ENCODE peak calls at places on chromosomes 13 and 19, in five cellular contexts. One of them, this sample, is unnamed.

GRCh38 chr19:2399582-2399981 is 27.8 kb downstream of the TIMM13 start:
- DNase-seq in left ventricle myocardium inferior: no peak
- DNase-seq in heart left ventricle: no peak
- DNase-seq in upper lobe of right lung: no peak
- DNase-seq in neural progenitor cell: no peak
- DNase-seq in this sample: no peak

GRCh38 chr13:77831870-77832269 is 86.8 kb downstream of the EDNRB start:
- DNase-seq in upper lobe of right lung: no peak
- DNase-seq in left ventricle myocardium inferior: no peak
- DNase-seq in heart left ventricle: no peak
- DNase-seq in neural progenitor cell: no peak
- DNase-seq in this sample: no peak

GRCh38 chr13:88097541-88097940 is 426.4 kb downstream of the SLITRK5 start:
- DNase-seq in heart left ventricle: no peak
- DNase-seq in left ventricle myocardium inferior: no peak
- DNase-seq in upper lobe of right lung: no peak
- DNase-seq in neural progenitor cell: no peak
- DNase-seq in this sample: no peak

GRCh38 chr13:99063952-99064351 is 86.1 kb upstream of the DOCK9 start:
- DNase-seq in left ventricle myocardium inferior: no peak
- DNase-seq in upper lobe of right lung: no peak
- DNase-seq in neural progenitor cell: no peak
- DNase-seq in heart left ventricle: no peak
- DNase-seq in this sample: no peak

GRCh38 chr19:54415208-54415900 is at the start of gene TTYH1:
- DNase-seq in heart left ventricle: no peak
- DNase-seq in left ventricle myocardium inferior: no peak
- DNase-seq in neural progenitor cell: peak
- DNase-seq in upper lobe of right lung: no peak
- DNase-seq in this sample: no peak

GRCh38 chr19:53696951-53697350 is 65.2 kb downstream of the DPRX start:
- DNase-seq in upper lobe of right lung: peak
- DNase-seq in left ventricle myocardium inferior: no peak
- DNase-seq in neural progenitor cell: peak
- DNase-seq in heart left ventricle: no peak
- DNase-seq in this sample: no peak

GRCh38 chr19:56566904-56567273 is 379 bp upstream of the ZNF470 start:
- DNase-seq in left ventricle myocardium inferior: peak
- DNase-seq in upper lobe of right lung: peak
- DNase-seq in heart left ventricle: peak
- DNase-seq in neural progenitor cell: no peak
- DNase-seq in this sample: no peak

GRCh38 chr19:55303477-55303876 is 19.7 kb downstream of the BRSK1 start:
- DNase-seq in heart left ventricle: no peak
- DNase-seq in neural progenitor cell: no peak
- DNase-seq in left ventricle myocardium inferior: no peak
- DNase-seq in upper lobe of right lung: no peak
- DNase-seq in this sample: no peak

GRCh38 chr13:21142766-21143165 is 33.6 kb downstream of the SKA3 start:
- DNase-seq in upper lobe of right lung: no peak
- DNase-seq in neural progenitor cell: no peak
- DNase-seq in heart left ventricle: no peak
- DNase-seq in left ventricle myocardium inferior: no peak
- DNase-seq in this sample: no peak

GRCh38 chr19:39998511-39998910 is 1.7 kb downstream of the ZNF546 start:
- DNase-seq in left ventricle myocardium inferior: no peak
- DNase-seq in heart left ventricle: no peak
- DNase-seq in neural progenitor cell: no peak
- DNase-seq in upper lobe of right lung: no peak
- DNase-seq in this sample: no peak

GRCh38 chr13:98537740-98538139 is 39.2 kb downstream of the STK24 start:
- DNase-seq in left ventricle myocardium inferior: no peak
- DNase-seq in neural progenitor cell: no peak
- DNase-seq in upper lobe of right lung: no peak
- DNase-seq in heart left ventricle: no peak
- DNase-seq in this sample: no peak

GRCh38 chr13:95564091-95564490 is 11.6 kb downstream of the CLDN10 start:
- DNase-seq in heart left ventricle: no peak
- DNase-seq in left ventricle myocardium inferior: no peak
- DNase-seq in neural progenitor cell: no peak
- DNase-seq in upper lobe of right lung: no peak
- DNase-seq in this sample: no peak

GRCh38 chr19:19741184-19741583 is 8.3 kb upstream of the ZNF14 start:
- DNase-seq in neural progenitor cell: no peak
- DNase-seq in heart left ventricle: no peak
- DNase-seq in upper lobe of right lung: no peak
- DNase-seq in left ventricle myocardium inferior: no peak
- DNase-seq in this sample: no peak

GRCh38 chr13:110187501-110188161 is 119.3 kb downstream of the COL4A1 start:
- DNase-seq in left ventricle myocardium inferior: peak
- DNase-seq in heart left ventricle: no peak
- DNase-seq in upper lobe of right lung: peak
- DNase-seq in neural progenitor cell: no peak
- DNase-seq in this sample: no peak

GRCh38 chr19:3365447-3366103 is 808 bp upstream of the NFIC start:
- DNase-seq in neural progenitor cell: no peak
- DNase-seq in heart left ventricle: peak
- DNase-seq in left ventricle myocardium inferior: peak
- DNase-seq in upper lobe of right lung: peak
- DNase-seq in this sample: peak

GRCh38 chr13:32029684-32030083 is 1.9 kb upstream of the FRY start:
- DNase-seq in left ventricle myocardium inferior: no peak
- DNase-seq in neural progenitor cell: no peak
- DNase-seq in heart left ventricle: no peak
- DNase-seq in upper lobe of right lung: no peak
- DNase-seq in this sample: no peak

GRCh38 chr19:11152318-11153062 is 3.1 kb downstream of the SPC24 start:
- DNase-seq in neural progenitor cell: no peak
- DNase-seq in upper lobe of right lung: no peak
- DNase-seq in left ventricle myocardium inferior: peak
- DNase-seq in heart left ventricle: no peak
- DNase-seq in this sample: no peak

GRCh38 chr13:51666316-51666715 is 82.1 kb downstream of the WDFY2 start:
- DNase-seq in left ventricle myocardium inferior: no peak
- DNase-seq in upper lobe of right lung: no peak
- DNase-seq in heart left ventricle: no peak
- DNase-seq in neural progenitor cell: no peak
- DNase-seq in this sample: no peak

GRCh38 chr13:95039415-95039814 is 261.8 kb downstream of the ABCC4 start:
- DNase-seq in neural progenitor cell: no peak
- DNase-seq in heart left ventricle: no peak
- DNase-seq in left ventricle myocardium inferior: no peak
- DNase-seq in upper lobe of right lung: no peak
- DNase-seq in this sample: no peak

GRCh38 chr19:18464646-18465045 is 26.7 kb upstream of the ISYNA1 start:
- DNase-seq in left ventricle myocardium inferior: peak
- DNase-seq in heart left ventricle: no peak
- DNase-seq in neural progenitor cell: no peak
- DNase-seq in upper lobe of right lung: peak
- DNase-seq in this sample: peak

GRCh38 chr19:11261902-11262839 is at the start of gene DOCK6:
- DNase-seq in upper lobe of right lung: peak
- DNase-seq in left ventricle myocardium inferior: peak
- DNase-seq in neural progenitor cell: peak
- DNase-seq in heart left ventricle: no peak
- DNase-seq in this sample: peak

GRCh38 chr13:111526922-111527321 is 206.5 kb downstream of the TEX29 start:
- DNase-seq in upper lobe of right lung: no peak
- DNase-seq in heart left ventricle: no peak
- DNase-seq in left ventricle myocardium inferior: no peak
- DNase-seq in neural progenitor cell: no peak
- DNase-seq in this sample: no peak

GRCh38 chr13:30156270-30156669 is 151.1 kb downstream of the KATNAL1 start:
- DNase-seq in left ventricle myocardium inferior: no peak
- DNase-seq in heart left ventricle: no peak
- DNase-seq in upper lobe of right lung: no peak
- DNase-seq in neural progenitor cell: no peak
- DNase-seq in this sample: no peak

GRCh38 chr13:45412274-45413049 is 5.7 kb downstream of the SLC25A30 start:
- DNase-seq in neural progenitor cell: no peak
- DNase-seq in upper lobe of right lung: no peak
- DNase-seq in heart left ventricle: no peak
- DNase-seq in left ventricle myocardium inferior: no peak
- DNase-seq in this sample: no peak

GRCh38 chr13:99955107-99955746 is 16.3 kb downstream of the ZIC5 start:
- DNase-seq in left ventricle myocardium inferior: no peak
- DNase-seq in neural progenitor cell: no peak
- DNase-seq in heart left ventricle: no peak
- DNase-seq in upper lobe of right lung: no peak
- DNase-seq in this sample: no peak

GRCh38 chr19:35143231-35143715 is at the start of gene FXYD7:
- DNase-seq in heart left ventricle: no peak
- DNase-seq in left ventricle myocardium inferior: no peak
- DNase-seq in upper lobe of right lung: no peak
- DNase-seq in neural progenitor cell: peak
- DNase-seq in this sample: peak
- TF ChIP-seq CTCF in heart left ventricle: no peak
- TF ChIP-seq CTCF in left ventricle myocardium inferior: peak
- TF ChIP-seq CTCF in upper lobe of right lung: peak
- TF ChIP-seq CTCF in neural progenitor cell: no peak
- TF ChIP-seq CTCF in this sample: no peak

DNA sequence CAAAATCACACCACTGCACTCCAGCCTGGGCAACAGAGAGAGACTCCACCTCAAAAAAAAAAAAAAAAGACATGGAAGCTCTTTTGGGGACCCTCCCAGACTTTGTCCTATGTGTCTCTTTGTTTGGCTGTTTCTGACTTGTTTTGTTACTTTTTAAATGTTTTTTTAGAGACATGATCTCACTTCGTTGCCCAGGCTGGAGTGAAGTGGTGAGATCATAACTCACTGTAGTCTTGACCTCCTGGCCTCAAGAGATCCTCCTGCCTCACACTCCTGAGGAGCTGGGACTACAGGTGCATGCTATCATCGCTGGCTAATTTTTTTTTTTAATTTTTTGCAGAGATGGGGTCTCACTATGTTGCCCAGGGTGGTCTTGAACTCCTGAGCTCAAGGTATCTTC is 16.4 kb upstream of the DPP9 start:
- DNase-seq in neural progenitor cell: no peak
- DNase-seq in heart left ventricle: no peak
- DNase-seq in left ventricle myocardium inferior: no peak
- DNase-seq in upper lobe of right lung: no peak
- DNase-seq in this sample: no peak
- H3K4me3 ChIP-seq in neural progenitor cell: no peak
- H3K4me3 ChIP-seq in heart left ventricle: no peak
- H3K4me3 ChIP-seq in left ventricle myocardium inferior: no peak
- H3K4me3 ChIP-seq in upper lobe of right lung: no peak
- H3K4me3 ChIP-seq in this sample: no peak

GRCh38 chr19:16232127-16232526 is 34.4 kb downstream of the AP1M1 start:
- DNase-seq in heart left ventricle: no peak
- DNase-seq in upper lobe of right lung: peak
- DNase-seq in left ventricle myocardium inferior: no peak
- DNase-seq in neural progenitor cell: no peak
- DNase-seq in this sample: no peak

GRCh38 chr19:16234552-16235445 is 37.1 kb downstream of the AP1M1 start:
- DNase-seq in upper lobe of right lung: peak
- DNase-seq in heart left ventricle: no peak
- DNase-seq in neural progenitor cell: no peak
- DNase-seq in left ventricle myocardium inferior: no peak
- DNase-seq in this sample: no peak

GRCh38 chr19:16233836-16234551 is 36.3 kb downstream of the AP1M1 start:
- DNase-seq in neural progenitor cell: no peak
- DNase-seq in upper lobe of right lung: peak
- DNase-seq in left ventricle myocardium inferior: no peak
- DNase-seq in heart left ventricle: no peak
- DNase-seq in this sample: no peak

GRCh38 chr19:16233081-16233776 is 35.5 kb downstream of the AP1M1 start:
- DNase-seq in upper lobe of right lung: peak
- DNase-seq in neural progenitor cell: no peak
- DNase-seq in left ventricle myocardium inferior: no peak
- DNase-seq in heart left ventricle: no peak
- DNase-seq in this sample: no peak

DNA sequence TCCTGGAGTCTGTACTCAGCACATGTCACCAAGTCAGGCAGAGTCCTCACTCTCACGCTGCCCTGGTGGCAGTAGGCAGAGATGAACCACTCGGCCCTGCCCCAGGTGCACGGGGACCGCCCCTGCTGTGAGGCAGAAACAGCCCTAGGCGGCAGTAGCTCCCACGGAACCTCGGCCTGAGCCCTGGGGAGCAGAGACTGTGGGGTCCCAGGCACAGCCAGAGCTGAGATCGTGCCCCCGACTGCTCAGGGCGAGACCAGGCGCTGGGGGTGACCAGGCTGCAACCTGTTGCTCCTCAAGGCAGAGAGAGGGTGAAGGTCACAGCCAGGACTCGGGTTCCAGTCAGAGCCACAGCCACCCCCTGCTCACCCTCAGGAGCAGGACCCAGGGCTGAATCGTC is 34.9 kb downstream of the AP1M1 start:
- DNase-seq in neural progenitor cell: no peak
- DNase-seq in heart left ventricle: no peak
- DNase-seq in left ventricle myocardium inferior: no peak
- DNase-seq in upper lobe of right lung: peak
- DNase-seq in this sample: no peak
- TF ChIP-seq CTCF in neural progenitor cell: no peak
- TF ChIP-seq CTCF in heart left ventricle: no peak
- TF ChIP-seq CTCF in left ventricle myocardium inferior: no peak
- TF ChIP-seq CTCF in upper lobe of right lung: no peak
- TF ChIP-seq CTCF in this sample: no peak

GRCh38 chr19:5681446-5682292 is 842 bp downstream of the HSD11B1L start:
- DNase-seq in neural progenitor cell: no peak
- DNase-seq in upper lobe of right lung: no peak
- DNase-seq in left ventricle myocardium inferior: no peak
- DNase-seq in heart left ventricle: no peak
- DNase-seq in this sample: peak
- H3K4me3 ChIP-seq in neural progenitor cell: peak
- H3K4me3 ChIP-seq in upper lobe of right lung: peak
- H3K4me3 ChIP-seq in left ventricle myocardium inferior: peak
- H3K4me3 ChIP-seq in heart left ventricle: no peak
- H3K4me3 ChIP-seq in this sample: peak

GRCh38 chr13:58960909-58961308 is 1202.8 kb downstream of the DIAPH3 start:
- DNase-seq in neural progenitor cell: peak
- DNase-seq in left ventricle myocardium inferior: no peak
- DNase-seq in heart left ventricle: no peak
- DNase-seq in upper lobe of right lung: no peak
- DNase-seq in this sample: no peak
- TF ChIP-seq CTCF in neural progenitor cell: peak
- TF ChIP-seq CTCF in left ventricle myocardium inferior: peak
- TF ChIP-seq CTCF in heart left ventricle: no peak
- TF ChIP-seq CTCF in upper lobe of right lung: peak
- TF ChIP-seq CTCF in this sample: no peak

DNA sequence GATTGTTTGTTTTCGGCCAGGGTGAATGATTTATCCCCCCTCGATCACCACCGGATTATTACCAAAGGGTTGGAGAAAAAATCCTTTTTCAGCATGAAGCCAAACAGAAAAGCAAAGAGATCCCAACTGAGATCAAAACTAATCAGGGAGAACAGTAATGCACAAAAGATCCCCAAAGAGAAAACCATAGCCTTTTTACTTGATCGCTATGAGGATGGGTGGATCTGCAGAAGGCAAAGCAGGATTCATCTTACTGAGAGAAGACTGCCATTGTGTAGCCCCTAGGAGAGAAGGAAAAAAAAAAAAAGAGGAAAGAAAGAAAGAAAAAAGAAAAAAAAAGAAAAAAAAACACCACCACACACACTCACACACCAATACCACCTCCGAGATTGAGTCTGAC is at the start of gene FGF14:
- DNase-seq in neural progenitor cell: peak
- DNase-seq in upper lobe of right lung: no peak
- DNase-seq in left ventricle myocardium inferior: no peak
- DNase-seq in heart left ventricle: no peak
- DNase-seq in this sample: no peak
- H3K4me3 ChIP-seq in neural progenitor cell: peak
- H3K4me3 ChIP-seq in upper lobe of right lung: peak
- H3K4me3 ChIP-seq in left ventricle myocardium inferior: peak
- H3K4me3 ChIP-seq in heart left ventricle: peak
- H3K4me3 ChIP-seq in this sample: peak

This sample was measured in ovary.